ENCODE peak calls at places on chromosome 20, in ten cellular contexts. Y is cardiac muscle cell; X is right cardiac atrium; U is pancreas; W is GM12878; K is naive thymus-derived CD4-positive, alpha-beta T cell; L is uterus; C is CD8-positive, alpha-beta T cell; D is CD4-positive, alpha-beta memory T cell; N is AG04450. O is an unnamed sample. For H3K9me3, the result is how much of the 10 kb centered on the place peaks cover.

GRCh38 chr20:2149507-2149906 is 47.9 kb downstream of the STK35 start:
- DNase-seq in Y (no peak), X (no peak), U (no peak), W (no peak), K (no peak), L (no peak), C (no peak), D (no peak), N (no peak), O (no peak)

GRCh38 chr20:61756446-61756845 is 309.2 kb downstream of the TAF4 start:
- DNase-seq in Y (no peak), X (no peak), U (no peak), W (no peak), K (no peak), L (no peak), C (no peak), D (no peak), N (no peak), O (no peak)

GRCh38 chr20:56458227-56458821 is 10.1 kb upstream of the RTF2 start:
- DNase-seq in Y (no peak), X (no peak), U (no peak), W (no peak), K (no peak), L (no peak), C (no peak), D (no peak), N (no peak), O (no peak)

GRCh38 chr20:1933465-1933870 is 38.3 kb downstream of the SIRPA start:
- DNase-seq in Y (peak), X (peak), U (peak), W (no peak), K (no peak), L (peak), C (no peak), D (no peak), N (no peak), O (no peak)

GRCh38 chr20:22446613-22447447 is 137.5 kb downstream of the FOXA2 start:
- DNase-seq in Y (peak), X (peak), U (no peak), W (no peak), K (no peak), L (no peak), C (no peak), D (no peak), N (no peak), O (no peak)

GRCh38 chr20:23048283-23049200 is 930 bp downstream of the THBD start:
- DNase-seq in Y (peak), X (peak), U (peak), W (no peak), K (peak), L (peak), C (no peak), D (peak), N (no peak), O (no peak)

GRCh38 chr20:16615199-16615598 is 42.0 kb upstream of the KIF16B start:
- DNase-seq in Y (peak), X (peak), U (no peak), W (no peak), K (no peak), L (no peak), C (no peak), D (no peak), N (peak), O (no peak)

GRCh38 chr20:41182296-41183212 is 45.2 kb downstream of the PLCG1 start:
- DNase-seq in Y (no peak), X (peak), U (peak), W (no peak), K (peak), L (no peak), C (no peak), D (no peak), N (no peak), O (no peak)

GRCh38 chr20:1940581-1940980 is 45.4 kb downstream of the SIRPA start:
- DNase-seq in Y (no peak), X (no peak), U (no peak), W (no peak), K (no peak), L (no peak), C (no peak), D (no peak), N (no peak), O (no peak)

GRCh38 chr20:52889225-52889624 is 82.9 kb upstream of the TSHZ2 start:
- DNase-seq in Y (peak), X (no peak), U (peak), W (no peak), K (no peak), L (no peak), C (no peak), D (no peak), N (no peak), O (no peak)

GRCh38 chr20:62728028-62728780 is 19.6 kb downstream of the NTSR1 start:
- DNase-seq in Y (no peak), X (peak), U (no peak), W (no peak), K (no peak), L (no peak), C (no peak), D (no peak), N (no peak), O (no peak)

GRCh38 chr20:45630366-45630765 is 718 bp downstream of the WFDC9 start:
- DNase-seq in Y (no peak), X (no peak), U (no peak), W (no peak), K (no peak), L (no peak), C (no peak), D (no peak), N (no peak), O (no peak)

GRCh38 chr20:62325172-62325905 is 22.5 kb downstream of the ADRM1 start:
- DNase-seq in Y (no peak), X (peak), U (no peak), W (no peak), K (no peak), L (no peak), C (no peak), D (no peak), N (no peak), O (no peak)

GRCh38 chr20:45406260-45407066 is 1.6 kb upstream of the DBNDD2 start:
- DNase-seq in Y (peak), X (peak), U (peak), W (no peak), K (no peak), L (peak), C (peak), D (peak), N (no peak), O (no peak)

GRCh38 chr20:63778857-63779256 is 39.3 kb downstream of the SLC2A4RG start:
- DNase-seq in Y (no peak), X (no peak), U (no peak), W (no peak), K (no peak), L (no peak), C (no peak), D (no peak), N (no peak), O (no peak)

GRCh38 chr20:23195635-23196034 is 109.5 kb upstream of the CD93 start:
- DNase-seq in Y (no peak), X (no peak), U (no peak), W (peak), K (no peak), L (no peak), C (no peak), D (no peak), N (no peak), O (no peak)

GRCh38 chr20:38227578-38228360 is 32.8 kb downstream of the KIAA1755 start:
- DNase-seq in Y (no peak), X (peak), U (no peak), W (no peak), K (no peak), L (no peak), C (no peak), D (no peak), N (no peak), O (no peak)

GRCh38 chr20:31449511-31450128 is 9.2 kb downstream of the DEFB123 start:
- DNase-seq in Y (no peak), X (no peak), U (no peak), W (no peak), K (no peak), L (no peak), C (no peak), D (no peak), N (no peak), O (no peak)

DNA sequence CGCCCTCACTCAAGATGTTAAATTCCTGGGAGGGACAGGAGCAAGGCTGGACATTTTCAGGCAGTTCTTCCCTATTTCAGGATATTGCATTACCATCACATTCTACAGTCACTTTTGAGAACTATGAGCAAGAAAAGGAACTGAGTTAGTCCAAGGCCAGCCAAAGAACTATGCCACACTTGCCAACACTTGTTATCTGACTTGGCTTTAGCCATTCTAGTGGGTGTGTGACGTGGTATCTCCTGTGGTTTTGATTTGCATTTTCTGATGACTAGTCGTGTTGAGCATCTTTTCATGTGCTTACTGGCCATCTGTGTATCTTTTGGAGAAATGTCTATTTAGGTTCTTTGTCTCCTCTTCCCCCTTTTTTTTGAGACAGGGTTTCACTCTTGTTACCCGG is 12.0 kb downstream of the XRN2 start:
- DNase-seq in Y (peak), X (no peak), U (peak), W (no peak), K (no peak), L (no peak), C (no peak), D (no peak), N (no peak), O (no peak)
- H3K9me3 ChIP-seq in Y (under half), X (under half), U (under half), W (under half), K (under half), L (under half), C (under half), D (under half), N (under half), O (under half)

DNA sequence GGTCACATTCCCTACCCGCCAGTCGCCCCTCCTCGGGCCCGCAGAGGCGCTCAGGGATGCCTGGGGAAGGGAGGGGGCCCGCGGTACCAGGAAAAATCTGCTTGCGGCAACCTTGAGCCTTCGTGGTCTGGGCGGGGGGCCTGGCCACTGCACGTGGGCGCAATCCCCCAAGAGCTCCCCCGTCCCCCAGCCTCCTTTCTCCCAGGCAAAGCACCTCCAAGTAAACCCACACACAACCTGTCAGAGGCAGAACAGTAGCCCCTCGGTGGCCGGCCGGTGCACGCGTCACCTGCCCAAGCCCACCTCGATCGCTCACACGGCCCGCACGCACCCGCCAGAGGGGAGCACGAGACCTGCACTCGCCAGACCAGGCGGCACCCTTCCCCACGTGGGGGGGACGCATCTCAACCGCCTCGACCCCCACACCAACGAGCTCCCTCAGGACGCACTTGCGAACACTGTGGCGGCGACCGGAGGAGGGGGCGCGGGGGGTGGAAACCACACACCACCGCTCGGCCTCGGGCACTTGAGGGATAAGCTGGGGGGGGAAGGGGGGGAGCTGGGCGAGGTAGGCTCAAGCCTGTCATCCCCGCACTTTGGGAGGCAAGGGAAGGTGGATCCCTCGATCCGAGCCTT is 1955.7 kb upstream of the DEFB115 start:
- DNase-seq in Y (no peak), X (no peak), U (no peak), W (no peak), K (no peak), L (no peak), C (no peak), D (no peak), N (no peak), O (no peak)
- H3K9me3 ChIP-seq in Y (under half), X (under half), U (under half), W (under half), K (under half), L (under half), C (under half), D (under half), N (half or more), O (under half)

GRCh38 chr20:59663513-59663890 is 59.2 kb downstream of the PHACTR3 start:
- DNase-seq in Y (no peak), X (no peak), U (no peak), W (no peak), K (no peak), L (no peak), C (no peak), D (no peak), N (no peak), O (no peak)

GRCh38 chr20:59662856-59663512 is 58.6 kb downstream of the PHACTR3 start:
- DNase-seq in Y (no peak), X (no peak), U (no peak), W (no peak), K (no peak), L (no peak), C (no peak), D (no peak), N (no peak), O (no peak)

GRCh38 chr20:59661141-59661540 is 56.8 kb downstream of the PHACTR3 start:
- DNase-seq in Y (no peak), X (no peak), U (no peak), W (no peak), K (no peak), L (no peak), C (no peak), D (no peak), N (no peak), O (no peak)

GRCh38 chr20:59661621-59662020 is 57.3 kb downstream of the PHACTR3 start:
- DNase-seq in Y (no peak), X (no peak), U (no peak), W (no peak), K (no peak), L (no peak), C (no peak), D (no peak), N (no peak), O (no peak)

DNA sequence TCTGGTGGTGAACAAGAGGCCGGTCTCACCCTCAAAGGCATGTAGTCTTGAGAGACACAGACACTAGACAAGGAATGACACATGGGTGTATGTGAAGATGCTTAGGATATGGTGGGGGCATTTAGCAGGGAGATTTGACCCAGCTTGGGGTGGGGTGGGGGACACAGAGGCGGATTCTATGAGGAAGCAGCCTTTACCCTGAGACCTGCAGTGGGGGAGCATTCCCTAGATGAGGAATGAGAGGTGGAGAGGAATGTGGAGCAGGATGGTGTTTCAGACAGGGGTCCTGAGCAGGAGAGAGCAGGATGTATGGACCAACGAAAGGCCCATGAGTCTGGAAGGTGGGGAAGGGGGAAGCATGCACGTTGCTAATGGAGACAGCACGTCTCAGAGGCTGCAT is 57.8 kb downstream of the PHACTR3 start:
- DNase-seq in Y (no peak), X (no peak), U (no peak), W (no peak), K (no peak), L (no peak), C (no peak), D (no peak), N (no peak), O (no peak)
- H3K9me3 ChIP-seq in Y (under half), X (under half), U (under half), W (under half), K (under half), L (under half), C (under half), D (under half), N (under half), O (under half)

GRCh38 chr20:49285813-49286494 is 8.1 kb upstream of the ZNFX1 start:
- DNase-seq in Y (no peak), X (no peak), U (no peak), W (no peak), K (no peak), L (no peak), C (no peak), D (no peak), N (no peak), O (no peak)
- H3K9me3 ChIP-seq in Y (under half), X (under half), U (under half), W (under half), K (under half), L (under half), C (under half), D (under half), N (under half), O (half or more)

GRCh38 chr20:17682889-17683198 is 802 bp upstream of the RRBP1 start:
- DNase-seq in Y (no peak), X (no peak), U (no peak), W (no peak), K (no peak), L (no peak), C (no peak), D (no peak), N (no peak), O (no peak)
- H3K9me3 ChIP-seq in Y (under half), X (under half), U (under half), W (under half), K (under half), L (under half), C (under half), D (under half), N (under half), O (under half)

DNA sequence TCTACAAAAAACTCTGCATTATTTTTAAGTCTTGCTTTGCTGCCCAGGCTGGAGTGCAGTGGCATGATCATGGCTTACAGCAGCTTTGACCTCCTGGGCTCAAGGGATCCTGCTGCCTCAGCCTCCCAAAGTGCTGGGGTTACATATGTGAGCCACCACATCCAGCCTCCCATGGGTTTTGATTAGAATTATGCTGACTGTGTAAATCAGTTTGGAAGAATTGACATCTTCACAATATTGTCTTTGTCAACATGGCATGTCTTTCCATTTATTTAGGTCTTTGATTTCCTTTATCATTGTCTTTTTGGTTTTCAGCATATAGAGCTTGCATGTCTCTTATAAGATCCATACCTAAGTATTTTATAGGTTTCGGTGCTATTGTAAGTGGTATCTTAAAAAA is 13.2 kb upstream of the APCDD1L start:
- DNase-seq in Y (no peak), X (no peak), U (no peak), W (no peak), K (no peak), L (no peak), C (no peak), D (no peak), N (no peak), O (no peak)
- H3K9me3 ChIP-seq in Y (under half), X (under half), U (under half), W (under half), K (under half), L (under half), C (under half), D (under half), N (under half), O (under half)

GRCh38 chr20:467755-468154 is 5.4 kb upstream of the TBC1D20 start:
- DNase-seq in Y (no peak), X (no peak), U (no peak), W (no peak), K (no peak), L (no peak), C (no peak), D (no peak), N (no peak), O (no peak)
- H3K9me3 ChIP-seq in Y (under half), X (under half), U (under half), W (under half), K (under half), L (under half), C (under half), D (under half), N (under half), O (under half)

GRCh38 chr20:51503376-51503775 is 39.1 kb downstream of the NFATC2 start:
- DNase-seq in Y (no peak), X (no peak), U (no peak), W (no peak), K (no peak), L (no peak), C (no peak), D (no peak), N (no peak), O (no peak)
- H3K9me3 ChIP-seq in Y (under half), X (under half), U (under half), W (under half), K (under half), L (under half), C (under half), D (under half), N (under half), O (under half)

DNA sequence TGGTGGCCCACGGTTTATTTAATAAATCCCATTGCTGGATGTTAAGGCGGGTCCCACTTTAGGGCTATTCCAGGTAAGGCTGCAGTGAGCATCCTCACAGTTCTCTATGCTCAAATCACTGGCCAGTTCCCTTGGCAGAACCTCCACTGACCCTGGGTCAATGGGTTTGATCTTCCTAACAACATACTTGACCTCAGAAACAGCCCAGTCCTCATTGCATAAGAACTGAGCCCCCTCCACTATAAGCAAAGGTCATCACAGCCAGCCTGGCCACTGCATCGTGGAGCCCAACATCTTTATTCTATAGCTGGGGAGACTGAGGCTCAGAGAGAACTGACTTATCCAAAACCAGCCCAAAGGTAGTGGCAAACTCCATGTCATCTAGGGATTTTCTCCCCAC is 4.3 kb upstream of the BPIFB1 start:
- DNase-seq in Y (no peak), X (no peak), U (no peak), W (no peak), K (no peak), L (no peak), C (no peak), D (no peak), N (no peak), O (no peak)
- H3K9me3 ChIP-seq in Y (under half), X (under half), U (under half), W (under half), K (under half), L (under half), C (under half), D (under half), N (under half), O (under half)

O was measured in T-helper 17 cell.